ENCODE peak calls at places on chromosomes 3 and 15, in six cellular contexts. S is HCEC 1CT; A is AG08395; H is stimulated activated CD8-positive, alpha-beta memory T cell treated with anti-CD3 and anti-CD28 coated beads, Interleukin-15, amount 100 ng/mL, for 24 hours; R is astrocyte of the cerebellum; T is ELR. V is an unnamed sample.

GRCh38 chr15:83114305-83114704 is 6.9 kb downstream of the TM6SF1 start:
- DNase-seq in S (no peak), A (no peak), H (no peak), R (no peak), T (no peak), V (no peak)

GRCh38 chr15:101379647-101380046 is 84.6 kb upstream of the SNRPA1 start:
- DNase-seq in S (no peak), A (no peak), H (no peak), R (no peak), T (no peak), V (no peak)

GRCh38 chr15:77642793-77643430 is 10.2 kb upstream of the LINGO1 start:
- DNase-seq in S (no peak), A (no peak), H (no peak), R (no peak), T (peak), V (no peak)

GRCh38 chr15:63440756-63441155 is 59.1 kb upstream of the CA12 start:
- DNase-seq in S (no peak), A (no peak), H (no peak), R (no peak), T (no peak), V (no peak)

GRCh38 chr3:120652281-120652680 is 29.8 kb downstream of the HGD start:
- DNase-seq in S (no peak), A (no peak), H (no peak), R (no peak), T (no peak), V (peak)

GRCh38 chr15:81480645-81481053 is 106.6 kb upstream of the TMC3 start:
- DNase-seq in S (peak), A (peak), H (no peak), R (peak), T (peak), V (no peak)

GRCh38 chr3:119258915-119259314 is 18.2 kb upstream of the B4GALT4 start:
- DNase-seq in S (no peak), A (no peak), H (no peak), R (no peak), T (no peak), V (no peak)

GRCh38 chr3:23548706-23549105 is 257.0 kb upstream of the UBE2E1 start:
- DNase-seq in S (no peak), A (no peak), H (no peak), R (no peak), T (no peak), V (no peak)

GRCh38 chr3:82163907-82164520 is 402.6 kb upstream of the GBE1 start:
- DNase-seq in S (peak), A (peak), H (no peak), R (no peak), T (peak), V (no peak)

GRCh38 chr15:69074011-69074842 is 59.7 kb downstream of the NOX5 start:
- DNase-seq in S (peak), A (peak), H (no peak), R (peak), T (peak), V (peak)

GRCh38 chr15:90261811-90262210 is 3.7 kb upstream of the NGRN start:
- DNase-seq in S (peak), A (no peak), H (no peak), R (no peak), T (peak), V (no peak)

GRCh38 chr3:14414841-14415464 is 12.5 kb downstream of the SLC6A6 start:
- DNase-seq in S (no peak), A (no peak), H (no peak), R (no peak), T (peak), V (no peak)

GRCh38 chr3:160450846-160451245 is 1.3 kb upstream of the TRIM59 start:
- DNase-seq in S (peak), A (peak), H (no peak), R (peak), T (peak), V (no peak)

GRCh38 chr3:64462203-64463120 is 225.3 kb downstream of the ADAMTS9 start:
- DNase-seq in S (peak), A (peak), H (no peak), R (peak), T (peak), V (no peak)

GRCh38 chr3:124033360-124034015 is 41.6 kb upstream of the ROPN1 start:
- DNase-seq in S (no peak), A (no peak), H (no peak), R (no peak), T (peak), V (no peak)

GRCh38 chr3:42042747-42043115 is 48.4 kb upstream of the TRAK1 start:
- DNase-seq in S (peak), A (no peak), H (no peak), R (no peak), T (peak), V (no peak)

GRCh38 chr3:42708611-42709151 is 6.1 kb upstream of the HHATL start:
- DNase-seq in S (no peak), A (no peak), H (no peak), R (no peak), T (no peak), V (no peak)

GRCh38 chr15:68719051-68719450 is 101.6 kb downstream of the ANP32A start:
- DNase-seq in S (no peak), A (no peak), H (no peak), R (no peak), T (no peak), V (no peak)

GRCh38 chr3:181313379-181313778 is 323.8 kb upstream of the DNAJC19 start:
- DNase-seq in S (no peak), A (no peak), H (no peak), R (no peak), T (no peak), V (peak)

GRCh38 chr3:123281929-123282328 is 80.2 kb downstream of the SEC22A start:
- DNase-seq in S (no peak), A (no peak), H (no peak), R (no peak), T (no peak), V (no peak)

GRCh38 chr15:39472661-39473657 is 107.9 kb upstream of the THBS1 start:
- DNase-seq in S (peak), A (peak), H (no peak), R (no peak), T (peak), V (no peak)

GRCh38 chr3:69294014-69294771 is 91.7 kb downstream of the FRMD4B start:
- DNase-seq in S (no peak), A (peak), H (no peak), R (no peak), T (peak), V (no peak)

GRCh38 chr3:147797095-147797494 is 387.9 kb downstream of the ZIC1 start:
- DNase-seq in S (no peak), A (no peak), H (no peak), R (peak), T (no peak), V (no peak)

GRCh38 chr3:154421067-154421466 is 8.9 kb downstream of the GPR149 start:
- DNase-seq in S (no peak), A (no peak), H (no peak), R (peak), T (peak), V (no peak)

GRCh38 chr15:83734487-83734886 is 80.6 kb downstream of the ADAMTSL3 start:
- DNase-seq in S (peak), A (no peak), H (no peak), R (no peak), T (peak), V (no peak)

GRCh38 chr3:194472290-194472920 is 14.4 kb downstream of the ATP13A3 start:
- DNase-seq in S (peak), A (peak), H (no peak), R (peak), T (peak), V (no peak)

GRCh38 chr3:56915969-56916586 is 114.3 kb upstream of the ARHGEF3 start:
- DNase-seq in S (no peak), A (no peak), H (peak), R (no peak), T (no peak), V (no peak)

GRCh38 chr15:23384371-23384770 is 29.8 kb downstream of the GOLGA8S start:
- DNase-seq in S (no peak), A (no peak), H (no peak), R (no peak), T (no peak), V (no peak)

GRCh38 chr15:77312523-77312922 is 107.4 kb downstream of the PEAK1 start:
- DNase-seq in S (no peak), A (peak), H (no peak), R (no peak), T (peak), V (no peak)

GRCh38 chr3:127779747-127780146 is 42.6 kb downstream of the MGLL start:
- DNase-seq in S (no peak), A (no peak), H (no peak), R (no peak), T (peak), V (no peak)

GRCh38 chr3:114973576-114973975 is 173.5 kb downstream of the ZBTB20 start:
- DNase-seq in S (no peak), A (no peak), H (no peak), R (no peak), T (no peak), V (no peak)

GRCh38 chr3:141844812-141845211 is 31.6 kb upstream of the ATP1B3 start:
- DNase-seq in S (no peak), A (no peak), H (no peak), R (no peak), T (no peak), V (no peak)

GRCh38 chr3:186307594-186307993 is 54.4 kb downstream of the DGKG start:
- DNase-seq in S (no peak), A (no peak), H (no peak), R (peak), T (peak), V (no peak)

GRCh38 chr3:187000711-187001151 is 70.4 kb downstream of the ST6GAL1 start:
- DNase-seq in S (no peak), A (no peak), H (no peak), R (no peak), T (no peak), V (no peak)

GRCh38 chr3:197151562-197151961 is 121.9 kb upstream of the MELTF start:
- DNase-seq in S (peak), A (peak), H (no peak), R (peak), T (peak), V (no peak)

GRCh38 chr3:50202353-50203112 is 2.5 kb upstream of the SLC38A3 start:
- DNase-seq in S (no peak), A (no peak), H (no peak), R (no peak), T (no peak), V (no peak)

V was measured in glutamatergic neuron.